ENCODE peak calls at places on chromosomes 16 and 17, in four cellular contexts. H is progenitor cell of endocrine pancreas, D is GM23338, I is left lung. Z is an unnamed sample.

GRCh38 chr16:73176577-73177013 is 128.7 kb upstream of the ZFHX3 start:
- DNase-seq in H (no peak), D (no peak), I (no peak), Z (no peak)

GRCh38 chr16:65769776-65770438 is 596.6 kb upstream of the CDH5 start:
- DNase-seq in H (no peak), D (no peak), I (no peak), Z (no peak)

GRCh38 chr17:10702574-10702973 is 5.2 kb downstream of the ADPRM start:
- DNase-seq in H (no peak), D (peak), I (no peak), Z (no peak)

GRCh38 chr17:74542166-74542565 is 3.7 kb downstream of the CD300C start:
- DNase-seq in H (no peak), D (no peak), I (peak), Z (peak)

GRCh38 chr16:82995286-82995926 is 368.6 kb downstream of the CDH13 start:
- DNase-seq in H (no peak), D (no peak), I (no peak), Z (no peak)

GRCh38 chr17:81036128-81036891 is 1.4 kb downstream of the BAIAP2 start:
- DNase-seq in H (no peak), D (no peak), I (peak), Z (no peak)

GRCh38 chr17:17750881-17751280 is 69.6 kb downstream of the RAI1 start:
- DNase-seq in H (no peak), D (no peak), I (peak), Z (peak)

GRCh38 chr16:85665373-85665740 is 23.4 kb downstream of the GINS2 start:
- DNase-seq in H (no peak), D (no peak), I (no peak), Z (no peak)

GRCh38 chr17:47159315-47159714 is 29.8 kb downstream of the CDC27 start:
- DNase-seq in H (no peak), D (no peak), I (no peak), Z (no peak)

GRCh38 chr17:54903375-54903774 is 2.7 kb downstream of the TOM1L1 start:
- DNase-seq in H (no peak), D (no peak), I (peak), Z (no peak)